ENCODE peak calls at places on chromosomes 5 and 9, in seven cellular contexts. Y is hypothalamus; T is CD4-positive, alpha-beta T cell; V is HAP-1; Z is effector CD4-positive, alpha-beta T cell; S is neural crest cell; I is activated CD8-positive, alpha-beta memory T cell treated with anti-CD3 and anti-CD28 coated beads, Interleukin-2, amount 10 ng/mL, durations not matched to agents 7 days and 5 days. J is an unnamed sample.

GRCh38 chr9:133154097-133154989 is 9.4 kb downstream of the GBGT1 start:
- DNase-seq in T (no peak), I (no peak), Y (no peak), Z (no peak), V (no peak), S (no peak), J (no peak)

GRCh38 chr9:121906074-121906520 is 187.0 kb downstream of the TTLL11 start:
- DNase-seq in S (no peak), Z (no peak), V (no peak), I (no peak), Y (no peak), T (no peak), J (no peak)

GRCh38 chr9:105647595-105648349 is 14.5 kb upstream of the TAL2 start:
- DNase-seq in Y (no peak), I (no peak), Z (no peak), S (no peak), V (no peak), T (no peak), J (no peak)

GRCh38 chr5:122704247-122705036 is 70.4 kb upstream of the SNX2 start:
- DNase-seq in I (no peak), T (no peak), Y (no peak), S (no peak), Z (no peak), V (no peak), J (no peak)

GRCh38 chr9:87497604-87498045 is at the start of gene DAPK1:
- DNase-seq in Z (no peak), Y (no peak), T (no peak), V (peak), I (no peak), S (peak), J (no peak)

GRCh38 chr9:35669331-35670145 is 4.2 kb upstream of the CA9 start:
- DNase-seq in I (no peak), V (no peak), Y (no peak), S (no peak), Z (no peak), T (no peak), J (no peak)

GRCh38 chr5:181133610-181134231 is 2.8 kb upstream of the OR2V1 start:
- DNase-seq in Y (no peak), T (no peak), S (no peak), Z (no peak), V (no peak), I (no peak), J (no peak)

GRCh38 chr5:126780165-126780827 is 3.4 kb downstream of the LMNB1 start:
- DNase-seq in V (peak), T (peak), S (peak), Y (no peak), Z (peak), I (peak), J (peak)

GRCh38 chr9:27489087-27489876 is 34.8 kb upstream of the IFNK start:
- DNase-seq in Y (no peak), S (no peak), V (peak), I (no peak), Z (no peak), T (no peak), J (no peak)

GRCh38 chr5:170252710-170253350 is 20.0 kb downstream of the C5orf58 start:
- DNase-seq in T (no peak), Y (no peak), V (no peak), I (no peak), S (no peak), Z (no peak), J (no peak)

GRCh38 chr5:171630047-171630669 is 155.5 kb upstream of the SMIM23 start:
- DNase-seq in I (no peak), Z (no peak), Y (no peak), T (no peak), V (peak), S (peak), J (no peak)

GRCh38 chr5:100646011-100646410 is 110.8 kb downstream of the FAM174A start:
- DNase-seq in V (no peak), I (no peak), S (no peak), T (no peak), Y (no peak), Z (no peak), J (no peak)

GRCh38 chr5:167639213-167639612 is 652.2 kb upstream of the WWC1 start:
- DNase-seq in S (no peak), T (no peak), Z (no peak), Y (no peak), V (no peak), I (no peak), J (no peak)

GRCh38 chr9:123267481-123268239 is 726 bp downstream of the STRBP start:
- DNase-seq in Z (peak), Y (peak), I (no peak), T (no peak), V (peak), S (no peak), J (peak)

GRCh38 chr5:14946813-14947640 is 75.4 kb upstream of the ANKH start:
- DNase-seq in T (peak), Y (no peak), Z (peak), V (no peak), S (no peak), I (no peak), J (peak)

GRCh38 chr9:33329117-33329563 is 38.8 kb downstream of the NFX1 start:
- DNase-seq in I (no peak), V (no peak), S (no peak), Y (no peak), Z (no peak), T (no peak), J (no peak)

GRCh38 chr5:166178681-166179080 is 2112.8 kb upstream of the WWC1 start:
- DNase-seq in V (no peak), Z (no peak), Y (no peak), I (no peak), T (no peak), S (no peak), J (no peak)

GRCh38 chr5:9851458-9851857 is 221.3 kb upstream of the TAS2R1 start:
- DNase-seq in V (no peak), S (no peak), Z (no peak), I (no peak), Y (no peak), T (no peak), J (no peak)

GRCh38 chr5:180162304-180162661 is 46.7 kb downstream of the RASGEF1C start:
- DNase-seq in I (no peak), S (no peak), Y (no peak), V (no peak), T (no peak), Z (no peak), J (no peak)

J was measured in T follicular helper cell.